ENCODE peak calls at places on chromosomes 7 and 10, in six cellular contexts. C, Z, K, J, V and H are unnamed samples.

GRCh38 chr10:125080296-125080695 is 80.1 kb downstream of the CTBP2 start:
- ATAC-seq in C (no peak), Z (no peak), K (no peak), J (no peak), V (no peak), H (no peak)

GRCh38 chr10:131983780-131984179 is 2.1 kb upstream of the BNIP3 start:
- ATAC-seq in C (no peak), Z (peak), K (no peak), J (no peak), V (no peak), H (no peak)

GRCh38 chr7:157848508-157849340 is 511.9 kb downstream of the DNAJB6 start:
- ATAC-seq in C (no peak), Z (no peak), K (no peak), J (no peak), V (no peak), H (no peak)

GRCh38 chr10:74103560-74104248 is 46.9 kb downstream of the AP3M1 start:
- ATAC-seq in C (peak), Z (no peak), K (peak), J (peak), V (peak), H (no peak)

GRCh38 chr7:101410743-101411476 is 48.2 kb downstream of the COL26A1 start:
- ATAC-seq in C (peak), Z (peak), K (peak), J (peak), V (peak), H (no peak)

GRCh38 chr10:48252354-48252650 is 22.2 kb downstream of the FRMPD2 start:
- ATAC-seq in C (no peak), Z (no peak), K (no peak), J (no peak), V (no peak), H (no peak)

GRCh38 chr7:32179567-32179966 is 109.4 kb upstream of the PDE1C start:
- ATAC-seq in C (no peak), Z (no peak), K (no peak), J (no peak), V (no peak), H (no peak)

GRCh38 chr10:13262433-13262832 is 28.3 kb upstream of the UCMA start:
- ATAC-seq in C (no peak), Z (no peak), K (no peak), J (no peak), V (no peak), H (no peak)

GRCh38 chr10:123886292-123886691 is 5.3 kb downstream of the CPXM2 start:
- ATAC-seq in C (no peak), Z (no peak), K (no peak), J (no peak), V (no peak), H (no peak)

GRCh38 chr7:44754802-44755697 is 6.4 kb downstream of the ZMIZ2 start:
- ATAC-seq in C (peak), Z (no peak), K (no peak), J (no peak), V (no peak), H (no peak)

GRCh38 chr10:61987537-61987936 is 86.0 kb downstream of the ARID5B start:
- ATAC-seq in C (no peak), Z (no peak), K (no peak), J (peak), V (no peak), H (no peak)

GRCh38 chr10:18179901-18180300 is 39.7 kb downstream of the CACNB2 start:
- ATAC-seq in C (no peak), Z (no peak), K (peak), J (no peak), V (peak), H (peak)

GRCh38 chr10:122525788-122526187 is 34.8 kb upstream of the DMBT1 start:
- ATAC-seq in C (peak), Z (peak), K (no peak), J (no peak), V (peak), H (no peak)

GRCh38 chr10:102927311-102928010 is 9.4 kb downstream of the CNNM2 start:
- ATAC-seq in C (no peak), Z (no peak), K (no peak), J (peak), V (no peak), H (no peak)

GRCh38 chr10:47134166-47134565 is 165.8 kb upstream of the GDF10 start:
- ATAC-seq in C (no peak), Z (no peak), K (no peak), J (no peak), V (peak), H (no peak)

GRCh38 chr10:21314906-21315305 is 210.6 kb downstream of the SKIDA1 start:
- ATAC-seq in C (peak), Z (peak), K (no peak), J (no peak), V (no peak), H (no peak)

GRCh38 chr10:30813872-30814471 is 184.4 kb upstream of the LYZL2 start:
- ATAC-seq in C (no peak), Z (no peak), K (no peak), J (no peak), V (peak), H (no peak)

GRCh38 chr10:101189461-101190401 is 39.5 kb downstream of the LBX1 start:
- ATAC-seq in C (no peak), Z (peak), K (no peak), J (no peak), V (no peak), H (no peak)

GRCh38 chr7:14184292-14184864 is 194.9 kb upstream of the ETV1 start:
- ATAC-seq in C (no peak), Z (no peak), K (no peak), J (no peak), V (no peak), H (no peak)

GRCh38 chr7:159083001-159083697 is 61.5 kb downstream of the VIPR2 start:
- ATAC-seq in C (no peak), Z (peak), K (peak), J (no peak), V (peak), H (peak)

GRCh38 chr7:1433128-1433920 is 25.9 kb downstream of the MICALL2 start:
- ATAC-seq in C (no peak), Z (no peak), K (no peak), J (no peak), V (no peak), H (no peak)

GRCh38 chr10:128377364-128377987 is 251.3 kb upstream of the MKI67 start:
- ATAC-seq in C (no peak), Z (no peak), K (no peak), J (no peak), V (peak), H (no peak)

GRCh38 chr7:136601772-136602171 is 266.7 kb upstream of the CHRM2 start:
- ATAC-seq in C (no peak), Z (no peak), K (no peak), J (no peak), V (no peak), H (no peak)
- H3K4me3 ChIP-seq in C (no peak), Z (no peak), K (no peak), J (no peak), V (no peak), H (no peak)

DNA sequence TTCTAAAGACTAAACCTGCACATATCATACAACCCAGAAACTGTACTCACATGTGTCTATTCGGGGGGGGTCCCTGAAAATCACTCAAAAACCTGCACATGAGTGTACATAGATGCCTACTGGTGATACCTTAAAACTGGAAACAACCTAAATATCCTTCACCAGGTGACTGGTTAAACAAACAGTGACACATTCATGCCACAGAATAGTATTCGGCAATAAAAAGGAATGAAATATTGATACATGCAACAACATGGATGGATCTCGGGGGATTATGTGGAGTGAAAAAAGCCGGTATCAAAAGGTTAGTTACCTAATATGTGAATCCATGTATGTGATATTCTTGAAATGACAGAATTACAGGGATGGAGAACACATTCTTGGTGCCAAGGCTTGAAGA is 32.1 kb upstream of the EGFR start:
- ATAC-seq in C (no peak), Z (no peak), K (no peak), J (no peak), V (no peak), H (no peak)
- H3K27ac ChIP-seq in C (no peak), Z (peak), K (no peak), J (no peak), V (no peak), H (no peak)

GRCh38 chr10:107442035-107442505 is 277.6 kb upstream of the SORCS1 start:
- ATAC-seq in C (no peak), Z (no peak), K (no peak), J (peak), V (no peak), H (no peak)

GRCh38 chr10:107444443-107444842 is 279.9 kb upstream of the SORCS1 start:
- ATAC-seq in C (no peak), Z (no peak), K (no peak), J (peak), V (no peak), H (no peak)

GRCh38 chr10:107443817-107444216 is 279.3 kb upstream of the SORCS1 start:
- ATAC-seq in C (no peak), Z (no peak), K (no peak), J (peak), V (no peak), H (no peak)

GRCh38 chr10:107437921-107438320 is 273.4 kb upstream of the SORCS1 start:
- ATAC-seq in C (no peak), Z (no peak), K (no peak), J (no peak), V (no peak), H (no peak)

GRCh38 chr10:107440741-107441140 is 276.2 kb upstream of the SORCS1 start:
- ATAC-seq in C (no peak), Z (no peak), K (no peak), J (no peak), V (no peak), H (no peak)
- TF ChIP-seq POLR2A in C (no peak), Z (no peak), K (no peak), J (no peak), V (no peak), H (no peak)

GRCh38 chr7:134549366-134549765 is 456 bp downstream of the AKR1B15 start:
- ATAC-seq in C (no peak), Z (no peak), K (no peak), J (no peak), V (no peak), H (no peak)

GRCh38 chr7:134547738-134548054 is 1.2 kb upstream of the AKR1B15 start:
- ATAC-seq in C (peak), Z (peak), K (peak), J (peak), V (peak), H (peak)

GRCh38 chr7:134546903-134547737 is 1.8 kb upstream of the AKR1B15 start:
- ATAC-seq in C (peak), Z (peak), K (peak), J (peak), V (peak), H (peak)

GRCh38 chr7:134545918-134546317 is 3.0 kb upstream of the AKR1B15 start:
- ATAC-seq in C (no peak), Z (no peak), K (no peak), J (no peak), V (no peak), H (no peak)

DNA sequence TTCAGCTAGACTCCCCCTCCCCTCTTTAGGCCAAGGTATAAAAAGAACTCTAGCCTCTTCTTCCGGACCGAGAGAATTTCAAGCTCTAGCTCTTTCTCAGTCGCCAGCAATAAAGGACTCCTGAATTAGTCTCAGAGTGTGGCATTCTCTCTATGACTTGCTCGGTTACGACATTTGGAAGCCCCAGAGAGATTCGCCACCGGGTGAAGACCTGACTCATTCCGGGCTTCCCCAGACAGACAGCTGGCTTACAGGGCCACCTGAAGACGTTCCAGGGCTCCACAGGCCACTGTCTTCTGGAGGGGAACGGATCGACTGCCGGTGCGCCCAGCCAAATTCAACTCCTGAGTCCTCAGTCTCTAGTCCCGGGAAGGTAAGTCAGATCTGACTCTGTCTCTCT is at the start of gene AKR1B15:
- ATAC-seq in C (no peak), Z (peak), K (no peak), J (peak), V (no peak), H (no peak)
- H3K4me3 ChIP-seq in C (no peak), Z (peak), K (no peak), J (no peak), V (no peak), H (no peak)

GRCh38 chr7:106888204-106888603 is 23.1 kb downstream of the PIK3CG start:
- ATAC-seq in C (no peak), Z (no peak), K (no peak), J (no peak), V (no peak), H (no peak)

GRCh38 chr7:106883627-106884026 is 18.5 kb downstream of the PIK3CG start:
- ATAC-seq in C (no peak), Z (no peak), K (no peak), J (peak), V (no peak), H (no peak)

GRCh38 chr7:106890952-106891351 is 25.9 kb downstream of the PIK3CG start:
- ATAC-seq in C (no peak), Z (no peak), K (no peak), J (no peak), V (no peak), H (no peak)

GRCh38 chr7:106885652-106886051 is 20.6 kb downstream of the PIK3CG start:
- ATAC-seq in C (no peak), Z (no peak), K (no peak), J (no peak), V (no peak), H (no peak)

GRCh38 chr7:106887376-106887775 is 22.3 kb downstream of the PIK3CG start:
- ATAC-seq in C (no peak), Z (no peak), K (no peak), J (peak), V (no peak), H (no peak)
- H3K27ac ChIP-seq in C (no peak), Z (no peak), K (no peak), J (no peak), V (no peak), H (no peak)

DNA sequence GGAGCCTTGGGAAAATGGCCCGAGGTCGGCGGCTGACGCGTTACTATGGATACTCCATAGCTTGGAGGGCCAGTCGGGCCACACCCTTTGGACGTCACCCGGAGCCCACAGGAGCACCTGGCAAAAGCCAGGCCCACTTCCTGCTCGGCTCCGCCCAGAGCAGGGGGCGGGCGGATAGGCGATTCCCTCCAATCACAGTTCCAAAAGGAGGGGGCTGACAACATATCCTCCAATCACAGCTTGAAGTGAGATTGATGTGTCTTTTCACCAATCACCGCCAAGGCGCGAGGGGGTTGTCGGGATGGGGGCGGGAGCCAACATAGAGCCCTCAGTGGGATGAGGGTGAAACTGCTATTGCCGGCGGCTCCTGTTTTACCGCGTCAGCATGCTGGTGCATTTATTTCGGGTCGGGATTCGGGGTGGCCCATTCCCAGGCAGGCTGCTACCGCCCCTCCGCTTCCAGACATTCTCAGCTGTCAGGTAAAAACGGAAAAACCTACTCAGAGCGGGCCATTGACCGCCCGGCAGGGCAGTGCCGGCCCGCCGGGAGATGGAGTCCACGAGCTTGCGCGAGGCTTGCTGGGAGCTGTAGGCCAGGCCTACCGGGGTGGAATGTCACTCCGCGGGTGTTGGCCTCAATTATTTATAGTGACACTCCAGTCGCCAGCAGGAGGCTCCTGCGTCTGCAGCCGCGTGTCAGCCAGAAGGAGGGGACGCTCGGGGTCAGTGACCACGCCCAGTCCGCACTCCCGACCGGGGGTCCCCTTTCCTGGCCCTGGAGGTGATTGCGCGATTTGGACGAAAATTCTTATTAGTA is at the start of gene ABCB8:
- ATAC-seq in C (peak), Z (peak), K (peak), J (peak), V (peak), H (peak)
- TF ChIP-seq POLR2A in C (peak), Z (peak), K (peak), J (peak), V (peak), H (peak)

GRCh38 chr10:79068203-79068561 is 584 bp upstream of the ZMIZ1 start:
- ATAC-seq in C (peak), Z (peak), K (no peak), J (peak), V (no peak), H (no peak)
- H3K4me3 ChIP-seq in C (peak), Z (peak), K (peak), J (peak), V (peak), H (peak)

DNA sequence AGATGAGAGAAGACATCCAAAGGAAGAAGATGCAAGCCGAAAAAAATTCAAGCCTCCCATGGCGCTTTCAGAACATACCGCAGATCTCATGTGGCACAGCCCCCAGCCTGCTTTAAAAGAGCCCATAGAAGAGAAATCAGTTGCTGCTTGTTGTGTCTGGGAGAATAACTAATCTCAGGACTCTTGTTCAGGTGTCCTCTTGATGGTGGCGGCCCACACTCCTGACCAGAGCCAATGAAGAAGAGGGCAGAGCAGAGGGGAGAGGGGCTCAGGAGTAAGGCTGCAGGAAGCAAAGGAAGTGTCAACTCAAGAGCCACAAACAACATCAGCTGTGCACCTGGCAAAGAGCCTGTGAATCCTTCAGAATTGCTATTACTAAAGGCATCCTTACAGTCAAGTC is 59.7 kb upstream of the PTN start:
- ATAC-seq in C (no peak), Z (no peak), K (no peak), J (no peak), V (no peak), H (no peak)
- H3K27ac ChIP-seq in C (no peak), Z (no peak), K (no peak), J (no peak), V (no peak), H (no peak)

GRCh38 chr7:98982686-98983085 is 104.4 kb downstream of the TRRAP start:
- ATAC-seq in C (no peak), Z (no peak), K (no peak), J (no peak), V (no peak), H (no peak)

GRCh38 chr7:98978672-98979071 is 100.3 kb downstream of the TRRAP start:
- ATAC-seq in C (no peak), Z (no peak), K (no peak), J (no peak), V (no peak), H (no peak)

GRCh38 chr7:98984126-98984525 is 105.8 kb downstream of the TRRAP start:
- ATAC-seq in C (no peak), Z (no peak), K (no peak), J (no peak), V (no peak), H (no peak)

GRCh38 chr7:98985945-98986344 is 107.6 kb downstream of the TRRAP start:
- ATAC-seq in C (no peak), Z (no peak), K (no peak), J (no peak), V (no peak), H (no peak)

DNA sequence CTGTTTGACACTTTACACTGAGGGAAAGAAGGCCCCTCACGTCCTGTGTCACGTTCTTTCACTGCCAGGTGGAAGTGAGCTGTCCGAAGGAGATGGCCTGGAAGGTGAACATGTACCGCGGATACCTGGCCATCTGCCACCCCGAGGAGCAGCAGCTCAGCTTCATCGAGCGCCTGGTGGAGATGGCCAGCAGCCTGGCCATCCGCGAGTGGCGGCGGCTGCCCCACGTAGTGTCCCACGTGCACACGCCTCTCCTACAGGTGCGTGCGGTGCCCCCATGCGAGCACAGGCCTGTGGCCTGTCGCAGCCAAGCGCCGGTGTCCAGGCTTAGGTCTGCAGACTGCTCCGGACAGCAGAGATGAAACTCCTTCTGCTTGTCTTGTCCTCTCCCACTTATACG is 103.4 kb downstream of the TRRAP start:
- ATAC-seq in C (no peak), Z (no peak), K (no peak), J (no peak), V (no peak), H (no peak)
- TF ChIP-seq POLR2A in C (no peak), Z (no peak), K (no peak), J (no peak), V (no peak), H (no peak)